ENCODE peak calls at places on chromosomes 11 and 22, in four cellular contexts. Y, O, V and K are unnamed samples.

GRCh38 chr11:2685051-2685450 is 14.7 kb downstream of the KCNQ1OT1 start:
- DNase-seq in Y (no peak), O (no peak), V (no peak), K (no peak)

GRCh38 chr22:44822479-44822878 is 70.1 kb downstream of the ARHGAP8 start:
- DNase-seq in Y (no peak), V (no peak), O (no peak), K (no peak)

GRCh38 chr11:26862801-26863200 is 131.1 kb upstream of the FIBIN start:
- DNase-seq in V (no peak), Y (no peak), O (no peak), K (no peak)

GRCh38 chr11:110710520-110711381 is 1.5 kb downstream of the ARHGAP20 start:
- DNase-seq in O (no peak), V (peak; percentile 19), Y (peak; percentile 26), K (no peak)

GRCh38 chr22:30221121-30221992 is 25.2 kb downstream of the LIF start:
- DNase-seq in O (no peak), V (no peak), Y (no peak), K (no peak)

GRCh38 chr11:47152953-47153950 is 23.4 kb downstream of the ARFGAP2 start:
- DNase-seq in O (peak; percentile 75), V (peak; percentile 81), Y (peak; percentile 82), K (no peak)

GRCh38 chr22:42299586-42300285 is 29.3 kb upstream of the TCF20 start:
- DNase-seq in Y (no peak), V (peak; percentile 36), O (no peak), K (no peak)

GRCh38 chr11:115042002-115042401 is 363.7 kb downstream of the NXPE2 start:
- DNase-seq in Y (no peak), V (no peak), O (no peak), K (no peak)

DNA sequence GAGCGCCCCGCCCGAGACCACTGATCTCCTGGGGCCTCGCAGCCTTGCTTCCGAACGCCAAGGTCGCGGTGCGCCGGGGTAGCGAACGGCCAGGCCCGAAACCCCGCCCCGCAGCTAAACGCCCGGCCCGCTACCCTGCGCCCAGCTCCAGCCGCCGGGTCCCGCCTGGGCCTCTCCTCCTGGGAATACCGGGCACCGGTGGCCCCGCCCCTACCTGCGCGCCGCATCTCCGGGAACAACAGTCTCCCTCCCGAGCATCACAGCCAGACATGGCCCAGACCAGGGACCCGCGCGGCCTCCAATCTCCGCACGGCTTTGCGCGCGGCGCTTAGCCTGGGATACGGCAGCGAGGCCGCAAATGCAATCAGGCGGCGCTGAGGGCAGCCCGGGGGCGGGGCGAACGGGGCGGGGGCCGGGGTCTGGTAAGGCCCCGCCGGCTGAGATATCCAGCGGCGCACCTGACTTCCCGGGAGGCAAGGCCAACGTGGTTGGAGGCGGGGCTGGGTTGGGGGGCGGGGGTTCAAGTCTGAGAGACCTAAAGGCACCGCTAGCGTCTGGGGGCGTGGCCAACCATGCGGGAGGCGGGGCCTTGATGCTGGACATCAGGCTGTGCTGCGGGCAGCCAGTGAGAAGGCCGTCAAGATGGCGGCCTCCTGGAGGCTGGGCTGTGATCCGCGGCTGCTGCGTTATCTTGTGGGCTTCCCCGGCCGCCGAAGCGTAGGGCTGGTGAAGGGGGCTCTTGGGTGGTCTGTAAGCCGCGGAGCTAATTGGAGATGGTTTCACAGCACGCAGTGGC is at the start of the genes APIP and PDHX:
- DNase-seq in O (peak; percentile 99), V (peak; percentile 100), Y (peak; percentile 99), K (peak; percentile 96)
- TF ChIP-seq CTCF in O (no peak), V (no peak), Y (no peak), K (no peak)

GRCh38 chr11:88402192-88402715 is 64.7 kb upstream of the CTSC start:
- DNase-seq in V (no peak), Y (peak; percentile 87), O (peak; percentile 72), K (no peak)
- H3K4me3 ChIP-seq in V (no peak overlapping the region), Y (no peak overlapping the region), O (no peak overlapping the region), K (no peak overlapping the region)

GRCh38 chr11:130979386-130979972 is 63.2 kb upstream of the SNX19 start:
- DNase-seq in O (peak; percentile 18), Y (peak; percentile 39), V (no peak), K (no peak)
- TF ChIP-seq CTCF in O (peak; percentile 76), Y (peak; percentile 63), V (no peak), K (peak; percentile 69)

DNA sequence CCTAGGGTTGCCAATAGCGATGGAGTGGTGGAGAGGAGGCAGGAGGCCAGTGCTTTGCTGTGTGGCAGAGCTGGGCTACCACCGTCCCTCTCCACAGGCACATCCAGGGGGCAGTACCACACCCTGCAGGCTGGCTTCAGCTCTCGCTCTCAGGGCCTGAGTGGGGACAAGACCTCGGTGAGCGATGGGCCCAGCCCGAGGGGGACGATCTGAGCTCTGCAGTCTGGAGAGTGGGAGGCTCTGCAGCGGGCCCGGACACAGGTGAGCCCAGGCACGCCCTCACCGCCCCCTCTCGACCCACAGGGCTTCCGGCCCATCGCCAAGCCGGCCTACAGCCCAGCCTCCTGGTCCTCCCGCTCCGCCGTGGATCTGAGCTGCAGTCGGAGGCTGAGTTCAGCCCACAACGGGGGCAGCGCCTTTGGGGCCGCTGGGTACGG is 2.5 kb downstream of the PKP3 start:
- DNase-seq in Y (no peak), V (no peak), O (no peak), K (no peak)
- H3K4me3 ChIP-seq in Y (no peak overlapping the region), V (no peak overlapping the region), O (peak overlapping the region; percentile 46), K (peak overlapping the region; percentile 44)

DNA sequence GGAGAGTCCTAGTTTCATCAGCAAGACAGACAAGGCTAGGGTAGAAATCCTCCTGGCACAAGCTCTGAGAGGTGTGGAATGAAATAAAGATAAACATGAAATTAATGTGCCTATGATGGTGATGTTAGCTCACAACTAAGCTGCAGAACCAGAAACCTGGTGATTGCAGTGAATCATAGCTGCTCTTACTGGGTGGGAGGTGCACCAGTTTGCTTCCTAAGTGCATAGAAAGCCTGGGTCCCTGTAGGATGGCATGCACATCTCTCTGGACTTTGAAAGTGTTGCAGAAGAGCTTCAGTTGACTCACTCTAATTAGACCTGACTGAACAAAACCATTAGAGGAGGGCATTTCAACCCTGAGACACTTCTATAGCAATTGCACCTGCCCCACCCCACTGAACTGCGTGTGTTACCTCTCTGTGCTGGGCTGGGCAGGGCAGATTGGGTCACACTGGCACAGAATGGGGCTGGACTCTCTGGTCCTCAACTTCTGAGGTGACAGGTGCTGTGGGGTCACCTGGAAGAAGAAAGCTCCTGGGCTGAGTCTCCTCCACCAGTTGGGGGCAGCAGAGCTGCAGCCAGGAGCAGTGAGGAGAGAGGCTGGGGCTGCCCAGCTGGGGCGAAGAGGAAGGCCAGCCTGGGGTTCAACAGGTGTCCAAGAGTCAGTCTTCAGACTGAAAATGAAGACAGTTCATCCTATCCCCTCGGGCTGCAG is 57.9 kb downstream of the GGTLC2 start:
- DNase-seq in V (no peak), Y (no peak), O (no peak), K (no peak)
- TF ChIP-seq CTCF in V (no peak), Y (peak; percentile 35), O (peak; percentile 29), K (peak; percentile 41)

GRCh38 chr22:46088541-46089311 is 61.6 kb upstream of the PPARA start:
- DNase-seq in V (no peak), Y (peak; percentile 78), O (peak; percentile 48), K (no peak)
- H3K4me3 ChIP-seq in V (peak overlapping the region; percentile 14), Y (peak overlapping the region; percentile 12), O (peak overlapping the region; percentile 9), K (no peak overlapping the region)

GRCh38 chr22:19913337-19913936 is 28.1 kb upstream of the COMT start:
- DNase-seq in V (no peak), Y (no peak), O (no peak), K (no peak)

GRCh38 chr22:19909350-19910179 is 32.0 kb upstream of the COMT start:
- DNase-seq in Y (peak; percentile 67), V (peak; percentile 76), O (peak; percentile 76), K (peak; percentile 9)

GRCh38 chr22:19912236-19912999 is 29.2 kb upstream of the COMT start:
- DNase-seq in Y (no peak), O (no peak), V (no peak), K (no peak)

GRCh38 chr22:19911540-19912235 is 29.9 kb upstream of the COMT start:
- DNase-seq in O (no peak), Y (no peak), V (no peak), K (no peak)

DNA sequence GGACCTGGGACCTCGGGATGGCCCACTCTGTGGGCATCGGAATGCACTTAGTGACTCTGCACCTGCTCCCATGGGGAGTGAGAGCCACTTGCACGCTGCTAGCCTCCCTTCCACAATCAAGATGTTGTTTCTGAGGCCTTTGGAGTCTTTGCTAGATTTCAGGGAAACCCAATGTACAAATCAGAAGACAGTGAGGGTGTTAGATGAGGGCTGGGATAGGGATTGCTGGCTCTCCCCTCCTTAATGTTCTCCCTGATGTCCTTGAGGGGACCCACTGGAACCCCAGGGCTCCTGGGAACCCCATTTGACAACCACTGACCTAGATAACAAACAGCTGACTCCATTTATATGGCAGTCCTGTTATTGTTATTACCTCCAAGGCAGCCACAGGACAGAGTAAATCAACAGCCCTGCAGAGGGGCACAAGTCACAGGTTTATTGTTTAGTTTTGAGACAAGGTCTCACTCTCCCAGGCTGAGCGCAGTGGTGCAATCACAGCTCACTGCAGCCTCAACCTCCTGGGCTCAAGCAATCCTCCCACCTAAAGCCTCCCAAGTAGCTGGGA is 31.3 kb upstream of the COMT start:
- DNase-seq in V (no peak), O (no peak), Y (no peak), K (no peak)
- TF ChIP-seq CTCF in V (no peak), O (no peak), Y (no peak), K (no peak)

DNA sequence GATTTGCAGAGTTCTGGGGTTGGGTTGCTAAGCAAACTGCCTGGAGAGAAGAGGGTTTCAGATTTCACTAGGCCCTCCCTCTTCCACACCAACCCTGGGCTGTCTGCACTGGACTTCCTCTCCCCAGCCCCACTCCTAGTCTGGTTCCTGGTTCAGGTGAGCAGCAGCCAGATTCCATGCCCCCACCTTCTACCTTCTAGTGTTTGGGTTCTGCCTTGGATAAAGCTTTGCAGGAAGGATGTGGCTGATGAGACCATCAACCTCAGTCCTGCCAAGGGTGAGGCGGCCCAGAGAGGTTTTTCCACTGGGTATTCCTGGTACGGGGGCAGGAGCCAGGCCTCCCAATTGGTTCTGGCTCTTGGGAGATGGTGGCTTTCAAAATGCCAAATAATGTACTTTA is 68.3 kb downstream of the BCR start:
- DNase-seq in V (no peak), O (peak; percentile 26), Y (peak; percentile 44), K (no peak)
- H3K4me3 ChIP-seq in V (no peak overlapping the region), O (no peak overlapping the region), Y (no peak overlapping the region), K (no peak overlapping the region)

GRCh38 chr11:14905104-14906033 is 13.3 kb upstream of the CYP2R1 start:
- DNase-seq in Y (peak; percentile 44), V (peak; percentile 77), O (no peak), K (no peak)
- TF ChIP-seq CTCF in Y (peak; percentile 72), V (peak; percentile 17), O (peak; percentile 74), K (peak; percentile 78)